ENCODE peak calls at places on chromosomes 13 and 19, in nine cellular contexts. C is mucosa of descending colon, D is cardiac muscle cell, Q is AG09309, Y is neural progenitor cell, T is choroid plexus epithelial cell, F is MCF 10A, V is astrocyte of the cerebellum, U is heart left ventricle. E is an unnamed sample.

GRCh38 chr19:12867120-12868099 is 13.8 kb downstream of the DNASE2 start:
- DNase-seq in C (peak), D (peak), Q (no peak), Y (peak), T (peak), F (peak), V (no peak), U (peak), E (peak)

GRCh38 chr19:1259873-1260748 is 9.0 kb upstream of the CIRBP start:
- DNase-seq in C (peak), D (no peak), Q (no peak), Y (peak), T (no peak), F (peak), V (no peak), U (peak), E (peak)

GRCh38 chr19:16367269-16367683 is 42.6 kb downstream of the KLF2 start:
- DNase-seq in C (no peak), D (no peak), Q (no peak), Y (no peak), T (no peak), F (no peak), V (no peak), U (peak), E (no peak)

GRCh38 chr19:2774083-2774679 is 8.9 kb downstream of the SGTA start:
- DNase-seq in C (no peak), D (peak), Q (no peak), Y (no peak), T (no peak), F (no peak), V (no peak), U (peak), E (no peak)

GRCh38 chr13:87444135-87444534 is 227.0 kb upstream of the SLITRK5 start:
- DNase-seq in C (no peak), D (no peak), Q (no peak), Y (no peak), T (no peak), F (no peak), V (no peak), U (no peak), E (no peak)

GRCh38 chr19:33502521-33502920 is 19.1 kb downstream of the PEPD start:
- DNase-seq in C (no peak), D (no peak), Q (no peak), Y (no peak), T (no peak), F (no peak), V (no peak), U (no peak), E (no peak)

GRCh38 chr13:24032252-24032651 is 128.3 kb upstream of the SPATA13 start:
- DNase-seq in C (no peak), D (no peak), Q (peak), Y (no peak), T (peak), F (no peak), V (peak), U (no peak), E (no peak)

GRCh38 chr19:51142119-51142518 is at the start of gene SIGLEC7:
- DNase-seq in C (peak), D (no peak), Q (no peak), Y (no peak), T (no peak), F (no peak), V (no peak), U (peak), E (no peak)

GRCh38 chr19:28949027-28949426 is 263.9 kb downstream of the UQCRFS1 start:
- DNase-seq in C (no peak), D (no peak), Q (no peak), Y (no peak), T (no peak), F (no peak), V (no peak), U (no peak), E (no peak)

GRCh38 chr19:57465680-57466381 is 8.9 kb upstream of the VN1R1 start:
- DNase-seq in C (peak), D (no peak), Q (no peak), Y (peak), T (peak), F (peak), V (no peak), U (no peak), E (no peak)

DNA sequence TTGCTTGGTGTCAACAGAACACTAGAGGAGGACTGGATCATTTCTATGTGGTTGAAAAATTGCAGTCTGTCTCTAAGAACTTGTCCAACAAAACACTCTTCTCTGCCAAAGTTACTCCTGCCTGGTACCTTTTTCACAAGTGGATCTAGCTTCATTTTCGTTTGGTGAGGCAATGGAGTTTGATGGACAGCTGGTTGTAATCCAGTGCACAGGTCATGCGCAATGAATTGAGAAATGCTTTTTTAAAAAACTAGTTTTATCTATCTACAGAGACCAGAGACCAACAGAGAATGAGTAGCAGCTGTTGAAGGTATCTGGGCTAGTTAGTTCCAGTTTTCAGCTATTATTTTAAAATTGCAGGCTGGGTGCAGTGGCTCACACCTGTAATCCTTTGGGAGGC is 12.0 kb upstream of the KBTBD6 start:
- DNase-seq in C (no peak), D (no peak), Q (no peak), Y (no peak), T (peak), F (no peak), V (no peak), U (no peak), E (no peak)
- TF ChIP-seq CTCF in C (no peak), D (no peak), Q (no peak), Y (no peak), T (no peak), F (no peak), V (no peak), U (no peak), E (no peak)

DNA sequence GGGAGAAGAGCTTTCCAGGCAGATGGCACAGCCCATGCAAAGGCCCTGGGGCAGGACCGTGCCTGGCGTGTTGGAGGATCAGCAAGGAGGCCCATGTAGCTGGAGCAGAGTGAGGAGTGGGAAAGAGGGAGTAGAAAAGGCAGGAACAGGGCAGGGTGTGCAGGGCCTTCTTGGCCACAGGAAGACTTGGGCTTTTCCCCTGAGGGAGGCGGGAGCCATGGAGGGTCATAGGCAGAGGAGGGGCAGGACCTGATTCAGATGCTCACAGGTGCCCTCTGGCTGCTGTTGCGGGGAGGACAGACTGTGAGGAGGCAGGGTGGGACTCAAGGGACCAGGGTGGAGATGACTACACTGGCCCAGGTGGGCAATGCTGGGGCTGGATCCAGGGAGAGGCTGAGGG is 13.8 kb upstream of the PTPRS start:
- DNase-seq in C (no peak), D (no peak), Q (no peak), Y (peak), T (no peak), F (peak), V (no peak), U (no peak), E (no peak)
- TF ChIP-seq CTCF in C (no peak), D (peak), Q (peak), Y (peak), T (peak), F (peak), V (peak), U (no peak), E (no peak)

GRCh38 chr13:51923983-51924539 is 62.3 kb downstream of the CCDC70 start:
- DNase-seq in C (no peak), D (no peak), Q (no peak), Y (peak), T (no peak), F (peak), V (no peak), U (no peak), E (no peak)
- TF ChIP-seq CTCF in C (no peak), D (peak), Q (peak), Y (peak), T (peak), F (peak), V (peak), U (no peak), E (no peak)

GRCh38 chr19:44719262-44719701 is 20.3 kb downstream of the CEACAM16 start:
- DNase-seq in C (no peak), D (no peak), Q (no peak), Y (no peak), T (no peak), F (no peak), V (no peak), U (no peak), E (no peak)

GRCh38 chr19:44717603-44718002 is 18.7 kb downstream of the CEACAM16 start:
- DNase-seq in C (no peak), D (no peak), Q (no peak), Y (no peak), T (no peak), F (no peak), V (no peak), U (no peak), E (no peak)

GRCh38 chr19:44722131-44723121 is 23.5 kb downstream of the CEACAM16 start:
- DNase-seq in C (no peak), D (no peak), Q (no peak), Y (no peak), T (no peak), F (no peak), V (no peak), U (no peak), E (no peak)

GRCh38 chr19:44720945-44721344 is 22.0 kb downstream of the CEACAM16 start:
- DNase-seq in C (no peak), D (no peak), Q (no peak), Y (no peak), T (peak), F (no peak), V (no peak), U (no peak), E (no peak)

GRCh38 chr19:44718441-44719261 is 19.7 kb downstream of the CEACAM16 start:
- DNase-seq in C (peak), D (peak), Q (no peak), Y (peak), T (no peak), F (peak), V (no peak), U (peak), E (no peak)
- TF ChIP-seq CTCF in C (no peak), D (no peak), Q (no peak), Y (no peak), T (no peak), F (no peak), V (no peak), U (no peak), E (no peak)

DNA sequence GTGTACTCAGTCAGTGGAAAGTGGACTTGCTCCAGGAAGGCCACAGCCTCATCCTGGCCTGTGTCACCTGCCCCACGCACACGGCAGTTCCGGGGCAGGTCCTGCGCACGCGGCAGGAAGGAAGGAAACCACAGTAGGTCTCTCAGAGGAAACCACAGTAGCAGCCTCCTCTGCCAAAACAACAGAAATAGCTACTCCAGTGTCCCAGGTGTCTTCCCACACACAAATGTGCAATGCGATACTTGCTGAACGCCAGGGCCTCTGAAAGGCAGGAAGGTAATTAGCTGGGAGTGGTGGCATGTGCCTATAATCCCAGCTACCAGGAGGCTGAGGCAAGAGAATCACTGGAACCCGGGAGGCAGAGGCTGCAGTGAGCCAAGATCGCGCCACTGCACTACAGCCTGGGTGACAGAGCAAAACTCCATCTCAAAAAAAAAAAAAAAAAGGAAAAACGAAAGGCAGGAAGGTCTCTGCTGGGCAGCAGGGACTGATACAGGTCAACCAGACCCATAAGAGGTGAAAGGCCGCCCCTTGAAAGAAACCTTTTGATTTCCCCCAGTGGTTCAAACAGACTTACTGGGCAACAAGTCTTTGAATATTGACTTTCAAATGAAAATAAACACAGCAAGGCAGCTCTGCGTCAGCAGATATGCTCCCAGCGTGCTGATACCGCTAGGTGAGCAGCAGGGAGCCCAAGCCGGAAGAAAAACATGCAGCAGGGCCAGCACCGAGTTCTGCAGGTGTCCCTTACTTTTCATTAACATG is 49.5 kb downstream of the CRYL1 start:
- DNase-seq in C (peak), D (no peak), Q (no peak), Y (peak), T (peak), F (no peak), V (no peak), U (no peak), E (no peak)
- TF ChIP-seq CTCF in C (no peak), D (no peak), Q (no peak), Y (no peak), T (peak), F (no peak), V (no peak), U (no peak), E (no peak)